ENCODE peak calls at places on chromosomes 11 and 22, in six cellular contexts. P is 8988T; O is AG09319; E is activated CD4-positive, CD25-positive, alpha-beta regulatory T cell; S is hypothalamus; G is T-cell. L is an unnamed sample.

GRCh38 chr11:132115454-132115853 is 745.0 kb downstream of the NTM start:
- DNase-seq in E (no peak), G (no peak), S (no peak), P (no peak), O (no peak), L (no peak)

GRCh38 chr22:46087816-46088277 is 62.5 kb upstream of the PPARA start:
- DNase-seq in S (no peak), P (no peak), E (no peak), G (no peak), O (peak; percentile 89), L (peak; percentile 93)

GRCh38 chr22:43303751-43304150 is 39.4 kb downstream of the SCUBE1 start:
- DNase-seq in G (no peak), S (no peak), P (no peak), O (no peak), E (no peak), L (no peak)

GRCh38 chr11:77091146-77091940 is 11.3 kb upstream of the OMP start:
- DNase-seq in P (peak; percentile 98), O (no peak), E (peak; percentile 49), S (peak; percentile 22), G (peak; percentile 74), L (peak; percentile 41)

GRCh38 chr11:44445500-44446340 is 119.7 kb upstream of the CD82 start:
- DNase-seq in G (no peak), S (no peak), E (no peak), O (no peak), P (no peak), L (no peak)

GRCh38 chr22:19789828-19790227 is 29.2 kb downstream of the TBX1 start:
- DNase-seq in G (no peak), O (no peak), E (no peak), S (no peak), P (no peak), L (no peak)

GRCh38 chr11:106695506-106695905 is 322.8 kb downstream of the GUCY1A2 start:
- DNase-seq in S (no peak), G (no peak), E (no peak), O (no peak), P (no peak), L (no peak)

GRCh38 chr11:96275807-96276594 is 67.0 kb downstream of the MAML2 start:
- DNase-seq in E (no peak), G (no peak), S (no peak), O (no peak), P (no peak), L (no peak)

GRCh38 chr11:1917523-1918435 is 1.7 kb upstream of the TNNT3 start:
- DNase-seq in O (no peak), S (no peak), G (no peak), P (peak; percentile 84), E (no peak), L (no peak)

GRCh38 chr11:61049854-61050253 is 52.4 kb upstream of the CD5 start:
- DNase-seq in G (no peak), E (no peak), P (no peak), O (no peak), S (no peak), L (no peak)

GRCh38 chr11:113283881-113284280 is 30.5 kb upstream of the TTC12 start:
- DNase-seq in S (no peak), O (no peak), G (no peak), E (no peak), P (no peak), L (no peak)

GRCh38 chr11:115872418-115872817 is 368.2 kb upstream of the CADM1 start:
- DNase-seq in P (no peak), O (no peak), E (no peak), S (no peak), G (no peak), L (no peak)

GRCh38 chr11:85301895-85302678 is 325.1 kb downstream of the DLG2 start:
- DNase-seq in G (no peak), O (no peak), S (no peak), P (no peak), E (no peak), L (no peak)

GRCh38 chr11:10934293-10934850 is 76.5 kb upstream of the ZBED5 start:
- DNase-seq in S (no peak), E (no peak), O (no peak), G (no peak), P (no peak), L (no peak)

GRCh38 chr11:71236836-71237475 is 15.4 kb downstream of the SHANK2 start:
- DNase-seq in E (no peak), S (no peak), O (no peak), P (no peak), G (no peak), L (no peak)

GRCh38 chr11:79931692-79932091 is 490.9 kb upstream of the TENM4 start:
- DNase-seq in P (no peak), E (no peak), S (no peak), G (no peak), O (no peak), L (no peak)